ENCODE peak calls at places on chromosomes 6 and 20, in six cellular contexts. C is AG09319, S is colonic mucosa, B is AG04450, H is lower lobe of right lung, Y is fibroblast of lung. D is an unnamed sample.
A peak's percentile ranks its signal among the peaks of the same experiment; 100 is the strongest.

GRCh38 chr6:122652431-122652830 is 42.2 kb downstream of the PKIB start:
- DNase-seq in C (no peak), S (no peak), B (no peak), H (no peak), Y (peak; percentile 81), D (no peak)

GRCh38 chr6:116008470-116009229 is 52.0 kb downstream of the FRK start:
- DNase-seq in C (no peak), S (no peak), B (no peak), H (no peak), Y (peak; percentile 80), D (peak; percentile 19)

GRCh38 chr6:99603421-99604160 is 3.0 kb upstream of the PRDM13 start:
- DNase-seq in C (no peak), S (no peak), B (no peak), H (peak; percentile 48), Y (peak; percentile 27), D (no peak)

GRCh38 chr20:571754-572331 is 28.3 kb upstream of the CSNK2A1 start:
- DNase-seq in C (no peak), S (peak; percentile 71), B (no peak), H (peak; percentile 54), Y (peak; percentile 13), D (no peak)

GRCh38 chr6:152716322-152716721 is 18.6 kb downstream of the MYCT1 start:
- DNase-seq in C (no peak), S (no peak), B (no peak), H (no peak), Y (no peak), D (no peak)

GRCh38 chr6:149225946-149226345 is 91.6 kb upstream of the TAB2 start:
- DNase-seq in C (no peak), S (no peak), B (no peak), H (no peak), Y (no peak), D (no peak)

GRCh38 chr20:7773511-7773910 is 166.7 kb downstream of the HAO1 start:
- DNase-seq in C (no peak), S (no peak), B (no peak), H (no peak), Y (peak; percentile 12), D (no peak)

GRCh38 chr6:87465041-87465440 is 7.7 kb upstream of the SLC35A1 start:
- DNase-seq in C (no peak), S (peak; percentile 42), B (no peak), H (no peak), Y (no peak), D (no peak)

GRCh38 chr6:153081914-153082313 is 49.2 kb downstream of the RGS17 start:
- DNase-seq in C (no peak), S (no peak), B (no peak), H (no peak), Y (no peak), D (no peak)

GRCh38 chr6:41159415-41160082 is 3.4 kb downstream of the TREM2 start:
- DNase-seq in C (no peak), S (no peak), B (peak; percentile 7), H (no peak), Y (no peak), D (no peak)

GRCh38 chr6:163120223-163120622 is 294.3 kb upstream of the QKI start:
- DNase-seq in C (no peak), S (no peak), B (no peak), H (no peak), Y (no peak), D (no peak)

GRCh38 chr20:52129611-52130010 is 62.0 kb downstream of the ZFP64 start:
- DNase-seq in C (no peak), S (no peak), B (no peak), H (no peak), Y (peak; percentile 20), D (no peak)

GRCh38 chr20:63957004-63957689 is 931 bp upstream of the UCKL1 start:
- DNase-seq in C (no peak), S (peak; percentile 86), B (no peak), H (no peak), Y (peak; percentile 65), D (no peak)
- TF ChIP-seq CTCF in C (peak; percentile 2), S (no peak), B (peak; percentile 10), H (no peak), Y (no peak), D (peak; percentile 43)

DNA sequence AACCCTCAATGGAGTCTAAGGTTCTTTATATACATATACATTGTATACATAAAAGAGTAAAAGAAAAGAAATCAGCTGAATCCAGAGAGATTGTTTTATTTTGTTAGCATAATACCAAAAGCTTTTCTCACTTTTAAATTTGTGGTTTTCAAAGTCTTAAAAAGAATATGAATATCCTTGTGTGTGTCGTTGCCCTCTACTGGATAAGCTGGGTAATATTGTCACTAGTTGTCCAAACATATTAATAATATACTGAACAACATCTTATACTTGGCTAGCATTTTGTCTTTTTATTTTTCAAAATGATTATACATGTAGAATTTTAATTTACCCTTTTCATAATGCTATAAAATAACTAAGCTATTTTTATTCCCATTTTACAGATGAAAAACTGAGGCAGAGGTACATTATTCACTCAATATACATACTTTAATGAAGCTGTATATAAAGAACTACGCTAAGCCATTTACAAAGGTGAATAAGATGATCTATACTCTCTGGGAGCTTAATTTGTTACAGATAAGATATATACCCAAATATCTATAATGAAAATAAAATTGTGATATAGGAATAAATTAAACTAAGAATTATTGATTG is 531.7 kb downstream of the TFAP2B start:
- DNase-seq in C (no peak), S (no peak), B (no peak), H (no peak), Y (no peak), D (no peak)
- TF ChIP-seq CTCF in C (no peak), S (peak; percentile 13), B (no peak), H (peak; percentile 34), Y (peak; percentile 9), D (no peak)

GRCh38 chr6:17905611-17906592 is 81.5 kb downstream of the KIF13A start:
- DNase-seq in C (no peak), S (no peak), B (no peak), H (no peak), Y (peak; percentile 90), D (peak; percentile 55)

GRCh38 chr6:17910178-17910577 is 77.3 kb downstream of the KIF13A start:
- DNase-seq in C (no peak), S (no peak), B (no peak), H (no peak), Y (no peak), D (no peak)

GRCh38 chr6:17904491-17905120 is 82.8 kb downstream of the KIF13A start:
- DNase-seq in C (no peak), S (no peak), B (no peak), H (no peak), Y (no peak), D (no peak)

GRCh38 chr6:17908831-17909230 is 78.6 kb downstream of the KIF13A start:
- DNase-seq in C (no peak), S (no peak), B (no peak), H (no peak), Y (no peak), D (no peak)

DNA sequence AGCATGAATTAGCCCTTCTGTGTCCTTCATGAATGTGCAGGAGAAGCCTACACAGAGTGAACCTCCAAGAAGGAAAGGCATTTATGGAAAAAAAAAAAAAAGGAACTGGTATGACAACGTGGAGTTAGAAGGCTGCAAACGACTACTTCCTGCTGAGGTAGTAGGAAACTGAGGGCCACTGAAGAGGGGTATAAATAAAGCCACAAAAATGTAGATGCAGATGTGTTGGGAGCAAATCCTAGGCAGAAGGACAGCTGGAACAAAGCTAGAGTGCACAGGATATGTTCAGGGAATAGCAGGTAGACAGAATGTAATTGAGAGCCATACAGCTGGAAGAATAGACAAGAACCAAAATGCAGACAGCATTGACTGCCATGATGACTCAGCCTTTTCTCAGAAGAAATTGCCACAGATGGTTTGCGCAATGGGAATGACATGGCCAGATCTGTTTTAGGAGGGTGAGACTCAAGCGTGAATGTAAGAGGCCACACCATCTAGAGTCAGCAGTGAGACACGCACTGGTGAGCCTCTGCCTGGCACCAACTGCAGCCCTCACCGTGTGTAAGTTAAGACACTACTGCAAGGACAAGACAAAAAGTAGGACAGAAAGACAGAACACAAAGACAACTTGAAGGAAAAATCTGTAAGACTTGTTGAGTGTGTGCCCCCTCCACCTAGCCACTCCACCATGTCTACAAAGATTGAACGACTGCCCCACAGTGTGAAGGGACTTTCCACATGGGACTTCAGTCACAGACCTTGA is 79.8 kb downstream of the KIF13A start:
- DNase-seq in C (peak; percentile 97), S (peak; percentile 59), B (peak; percentile 95), H (peak; percentile 68), Y (peak; percentile 98), D (peak; percentile 95)
- TF ChIP-seq CTCF in C (peak; percentile 28), S (no peak), B (peak; percentile 47), H (no peak), Y (peak; percentile 45), D (peak; percentile 49)

GRCh38 chr6:558089-558488 is 98.8 kb downstream of the HUS1B start:
- DNase-seq in C (no peak), S (no peak), B (no peak), H (no peak), Y (no peak), D (no peak)
- TF ChIP-seq CTCF in C (peak; percentile 12), S (peak; percentile 21), B (peak; percentile 31), H (no peak), Y (peak; percentile 23), D (peak; percentile 30)